ENCODE peak calls at places on chromosomes 16 and 17, in six cellular contexts. One of them, this sample, is unnamed.

GRCh38 chr17:83194761-83195329 is 115.4 kb downstream of the METRNL start:
- DNase-seq in mesothelial cell of epicardium: no peak
- DNase-seq in retinal pigment epithelial cell: no peak
- DNase-seq in fibroblast of lung: no peak
- DNase-seq in heart right ventricle: no peak
- DNase-seq in colonic mucosa: no peak
- DNase-seq in this sample: no peak

GRCh38 chr16:2480948-2481347 is 6.0 kb downstream of the TBC1D24 start:
- DNase-seq in mesothelial cell of epicardium: no peak
- DNase-seq in heart right ventricle: no peak
- DNase-seq in colonic mucosa: peak
- DNase-seq in fibroblast of lung: no peak
- DNase-seq in retinal pigment epithelial cell: no peak
- DNase-seq in this sample: no peak

GRCh38 chr16:67029249-67030096 is 524 bp downstream of the CBFB start:
- DNase-seq in mesothelial cell of epicardium: peak
- DNase-seq in retinal pigment epithelial cell: no peak
- DNase-seq in fibroblast of lung: peak
- DNase-seq in heart right ventricle: peak
- DNase-seq in colonic mucosa: peak
- DNase-seq in this sample: no peak

GRCh38 chr16:6571044-6571443 is 761.6 kb upstream of the RBFOX1 start:
- DNase-seq in heart right ventricle: no peak
- DNase-seq in fibroblast of lung: no peak
- DNase-seq in mesothelial cell of epicardium: no peak
- DNase-seq in colonic mucosa: no peak
- DNase-seq in retinal pigment epithelial cell: no peak
- DNase-seq in this sample: no peak

GRCh38 chr16:22206847-22207714 is 1.0 kb downstream of the EEF2K start:
- DNase-seq in mesothelial cell of epicardium: peak
- DNase-seq in colonic mucosa: peak
- DNase-seq in retinal pigment epithelial cell: no peak
- DNase-seq in fibroblast of lung: peak
- DNase-seq in heart right ventricle: peak
- DNase-seq in this sample: no peak

GRCh38 chr16:67177743-67178699 is 5.7 kb downstream of the MATCAP1 start:
- DNase-seq in colonic mucosa: peak
- DNase-seq in heart right ventricle: no peak
- DNase-seq in fibroblast of lung: peak
- DNase-seq in retinal pigment epithelial cell: no peak
- DNase-seq in mesothelial cell of epicardium: no peak
- DNase-seq in this sample: no peak

GRCh38 chr17:68955181-68955841 is at the start of gene ABCA8:
- DNase-seq in heart right ventricle: peak
- DNase-seq in mesothelial cell of epicardium: no peak
- DNase-seq in colonic mucosa: no peak
- DNase-seq in retinal pigment epithelial cell: no peak
- DNase-seq in fibroblast of lung: peak
- DNase-seq in this sample: no peak

GRCh38 chr17:2883544-2884203 is 87.4 kb downstream of the RAP1GAP2 start:
- DNase-seq in mesothelial cell of epicardium: no peak
- DNase-seq in retinal pigment epithelial cell: no peak
- DNase-seq in colonic mucosa: no peak
- DNase-seq in heart right ventricle: peak
- DNase-seq in fibroblast of lung: peak
- DNase-seq in this sample: no peak

GRCh38 chr17:36777118-36777517 is 160.2 kb upstream of the LHX1 start:
- DNase-seq in colonic mucosa: no peak
- DNase-seq in mesothelial cell of epicardium: no peak
- DNase-seq in heart right ventricle: no peak
- DNase-seq in retinal pigment epithelial cell: no peak
- DNase-seq in fibroblast of lung: no peak
- DNase-seq in this sample: no peak

GRCh38 chr17:65268832-65269231 is 131.7 kb downstream of the RGS9 start:
- DNase-seq in heart right ventricle: no peak
- DNase-seq in mesothelial cell of epicardium: no peak
- DNase-seq in fibroblast of lung: peak
- DNase-seq in colonic mucosa: no peak
- DNase-seq in retinal pigment epithelial cell: no peak
- DNase-seq in this sample: no peak

GRCh38 chr16:22788190-22788530 is 25.8 kb upstream of the HS3ST2 start:
- DNase-seq in retinal pigment epithelial cell: no peak
- DNase-seq in heart right ventricle: no peak
- DNase-seq in mesothelial cell of epicardium: no peak
- DNase-seq in colonic mucosa: no peak
- DNase-seq in fibroblast of lung: no peak
- DNase-seq in this sample: no peak

GRCh38 chr16:67110136-67110847 is 551 bp downstream of the PHAF1 start:
- DNase-seq in colonic mucosa: peak
- DNase-seq in mesothelial cell of epicardium: no peak
- DNase-seq in fibroblast of lung: no peak
- DNase-seq in heart right ventricle: no peak
- DNase-seq in retinal pigment epithelial cell: no peak
- DNase-seq in this sample: no peak

GRCh38 chr17:81391964-81392908 is 3.0 kb upstream of the BAHCC1 start:
- DNase-seq in retinal pigment epithelial cell: no peak
- DNase-seq in colonic mucosa: no peak
- DNase-seq in fibroblast of lung: peak
- DNase-seq in mesothelial cell of epicardium: no peak
- DNase-seq in heart right ventricle: no peak
- DNase-seq in this sample: no peak

GRCh38 chr16:74035816-74036215 is 260.8 kb upstream of the PSMD7 start:
- DNase-seq in fibroblast of lung: peak
- DNase-seq in colonic mucosa: no peak
- DNase-seq in retinal pigment epithelial cell: no peak
- DNase-seq in mesothelial cell of epicardium: no peak
- DNase-seq in heart right ventricle: no peak
- DNase-seq in this sample: no peak

GRCh38 chr17:19302791-19303233 is 59.7 kb downstream of the B9D1 start:
- DNase-seq in heart right ventricle: no peak
- DNase-seq in colonic mucosa: no peak
- DNase-seq in fibroblast of lung: no peak
- DNase-seq in retinal pigment epithelial cell: no peak
- DNase-seq in mesothelial cell of epicardium: no peak
- DNase-seq in this sample: no peak

GRCh38 chr16:87006789-87007745 is 310.1 kb downstream of the C16orf95 start:
- DNase-seq in retinal pigment epithelial cell: no peak
- DNase-seq in mesothelial cell of epicardium: no peak
- DNase-seq in heart right ventricle: no peak
- DNase-seq in fibroblast of lung: no peak
- DNase-seq in colonic mucosa: no peak
- DNase-seq in this sample: no peak

GRCh38 chr16:11914759-11915643 is 755 bp downstream of the GSPT1 start:
- DNase-seq in colonic mucosa: peak
- DNase-seq in mesothelial cell of epicardium: peak
- DNase-seq in fibroblast of lung: peak
- DNase-seq in retinal pigment epithelial cell: no peak
- DNase-seq in heart right ventricle: peak
- DNase-seq in this sample: no peak

GRCh38 chr16:84284168-84284722 is 10.4 kb upstream of the WFDC1 start:
- DNase-seq in fibroblast of lung: peak
- DNase-seq in heart right ventricle: peak
- DNase-seq in mesothelial cell of epicardium: no peak
- DNase-seq in retinal pigment epithelial cell: no peak
- DNase-seq in colonic mucosa: peak
- DNase-seq in this sample: no peak

GRCh38 chr17:44167181-44167861 is 3.2 kb upstream of the ASB16 start:
- DNase-seq in fibroblast of lung: no peak
- DNase-seq in mesothelial cell of epicardium: no peak
- DNase-seq in colonic mucosa: no peak
- DNase-seq in heart right ventricle: no peak
- DNase-seq in retinal pigment epithelial cell: no peak
- DNase-seq in this sample: no peak

GRCh38 chr17:16286947-16287562 is 66.2 kb downstream of the CENPV start:
- DNase-seq in retinal pigment epithelial cell: no peak
- DNase-seq in colonic mucosa: no peak
- DNase-seq in mesothelial cell of epicardium: no peak
- DNase-seq in fibroblast of lung: no peak
- DNase-seq in heart right ventricle: peak
- DNase-seq in this sample: no peak
- TF ChIP-seq CTCF in retinal pigment epithelial cell: peak
- TF ChIP-seq CTCF in colonic mucosa: no peak
- TF ChIP-seq CTCF in mesothelial cell of epicardium: no peak
- TF ChIP-seq CTCF in fibroblast of lung: peak
- TF ChIP-seq CTCF in heart right ventricle: no peak
- TF ChIP-seq CTCF in this sample: no peak

GRCh38 chr16:30797670-30798309 is 10.8 kb upstream of the ZNF629 start:
- DNase-seq in heart right ventricle: no peak
- DNase-seq in fibroblast of lung: no peak
- DNase-seq in retinal pigment epithelial cell: no peak
- DNase-seq in mesothelial cell of epicardium: no peak
- DNase-seq in colonic mucosa: no peak
- DNase-seq in this sample: no peak
- TF ChIP-seq CTCF in heart right ventricle: no peak
- TF ChIP-seq CTCF in fibroblast of lung: no peak
- TF ChIP-seq CTCF in retinal pigment epithelial cell: no peak
- TF ChIP-seq CTCF in mesothelial cell of epicardium: no peak
- TF ChIP-seq CTCF in colonic mucosa: no peak
- TF ChIP-seq CTCF in this sample: no peak

GRCh38 chr16:65697061-65697460 is 575.2 kb upstream of the CDH11 start:
- DNase-seq in fibroblast of lung: no peak
- DNase-seq in heart right ventricle: no peak
- DNase-seq in colonic mucosa: no peak
- DNase-seq in mesothelial cell of epicardium: no peak
- DNase-seq in retinal pigment epithelial cell: no peak
- DNase-seq in this sample: no peak
- TF ChIP-seq CTCF in fibroblast of lung: peak
- TF ChIP-seq CTCF in heart right ventricle: no peak
- TF ChIP-seq CTCF in colonic mucosa: no peak
- TF ChIP-seq CTCF in mesothelial cell of epicardium: no peak
- TF ChIP-seq CTCF in retinal pigment epithelial cell: peak
- TF ChIP-seq CTCF in this sample: no peak

GRCh38 chr17:8220783-8221662 is 10.6 kb upstream of the AURKB start:
- DNase-seq in colonic mucosa: peak
- DNase-seq in heart right ventricle: peak
- DNase-seq in mesothelial cell of epicardium: peak
- DNase-seq in fibroblast of lung: peak
- DNase-seq in retinal pigment epithelial cell: no peak
- DNase-seq in this sample: peak
- TF ChIP-seq CTCF in colonic mucosa: no peak
- TF ChIP-seq CTCF in heart right ventricle: no peak
- TF ChIP-seq CTCF in mesothelial cell of epicardium: no peak
- TF ChIP-seq CTCF in fibroblast of lung: no peak
- TF ChIP-seq CTCF in retinal pigment epithelial cell: no peak
- TF ChIP-seq CTCF in this sample: no peak

GRCh38 chr16:56246051-56246817 is 54.9 kb downstream of the GNAO1 start:
- DNase-seq in retinal pigment epithelial cell: no peak
- DNase-seq in mesothelial cell of epicardium: no peak
- DNase-seq in fibroblast of lung: no peak
- DNase-seq in colonic mucosa: no peak
- DNase-seq in heart right ventricle: no peak
- DNase-seq in this sample: peak
- TF ChIP-seq CTCF in retinal pigment epithelial cell: no peak
- TF ChIP-seq CTCF in mesothelial cell of epicardium: no peak
- TF ChIP-seq CTCF in fibroblast of lung: no peak
- TF ChIP-seq CTCF in colonic mucosa: no peak
- TF ChIP-seq CTCF in heart right ventricle: no peak
- TF ChIP-seq CTCF in this sample: no peak

DNA sequence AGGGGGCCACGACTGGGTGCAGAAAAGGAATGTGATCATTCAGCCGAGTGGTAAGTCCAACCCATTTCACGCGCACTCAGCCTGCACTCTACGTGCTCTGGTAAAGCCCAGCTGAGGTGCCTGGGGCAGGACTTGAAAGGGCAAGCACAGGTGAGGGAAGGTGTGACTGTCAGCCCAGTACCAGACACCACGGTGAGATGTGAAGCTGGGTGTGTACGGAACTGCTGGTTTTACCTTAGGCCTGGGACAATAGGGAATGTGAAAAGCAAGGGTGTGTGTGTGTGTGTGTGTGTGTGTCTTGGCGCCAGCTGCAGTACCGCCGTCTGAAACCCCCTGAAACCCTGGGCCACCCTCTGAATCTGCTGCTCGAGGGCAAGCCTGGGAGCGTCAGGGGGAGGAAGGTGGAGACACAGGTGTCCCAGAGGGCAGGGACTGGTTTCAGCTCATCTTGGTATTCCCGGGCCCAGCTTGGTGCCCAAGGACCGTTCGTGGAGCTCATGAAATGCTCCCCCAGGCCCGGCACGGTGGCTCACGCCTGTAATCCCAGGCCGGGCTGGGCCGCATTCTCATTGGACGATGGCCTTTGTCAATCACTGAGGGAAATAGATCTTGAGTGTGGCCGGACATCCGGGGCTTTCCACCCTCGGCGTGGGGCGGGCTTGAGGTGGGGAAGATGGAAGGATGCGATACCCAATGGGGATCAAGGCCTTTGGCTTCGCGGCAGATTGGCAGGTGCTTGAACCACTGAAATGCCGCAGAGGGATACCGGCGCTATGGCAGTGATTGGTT is 27.8 kb upstream of the ST6GALNAC1 start:
- DNase-seq in fibroblast of lung: peak
- DNase-seq in retinal pigment epithelial cell: peak
- DNase-seq in colonic mucosa: peak
- DNase-seq in heart right ventricle: peak
- DNase-seq in mesothelial cell of epicardium: peak
- DNase-seq in this sample: peak
- TF ChIP-seq CTCF in fibroblast of lung: no peak
- TF ChIP-seq CTCF in retinal pigment epithelial cell: no peak
- TF ChIP-seq CTCF in colonic mucosa: no peak
- TF ChIP-seq CTCF in heart right ventricle: no peak
- TF ChIP-seq CTCF in mesothelial cell of epicardium: no peak
- TF ChIP-seq CTCF in this sample: no peak

GRCh38 chr17:42405076-42405475 is 16.8 kb upstream of the STAT3 start:
- DNase-seq in retinal pigment epithelial cell: no peak
- DNase-seq in colonic mucosa: no peak
- DNase-seq in fibroblast of lung: no peak
- DNase-seq in mesothelial cell of epicardium: no peak
- DNase-seq in heart right ventricle: no peak
- DNase-seq in this sample: no peak

GRCh38 chr17:42405963-42406495 is 17.0 kb downstream of the CAVIN1 start:
- DNase-seq in mesothelial cell of epicardium: peak
- DNase-seq in heart right ventricle: peak
- DNase-seq in fibroblast of lung: peak
- DNase-seq in colonic mucosa: peak
- DNase-seq in retinal pigment epithelial cell: peak
- DNase-seq in this sample: no peak

GRCh38 chr17:42402121-42402516 is 13.9 kb upstream of the STAT3 start:
- DNase-seq in fibroblast of lung: no peak
- DNase-seq in colonic mucosa: peak
- DNase-seq in mesothelial cell of epicardium: no peak
- DNase-seq in heart right ventricle: no peak
- DNase-seq in retinal pigment epithelial cell: no peak
- DNase-seq in this sample: no peak

GRCh38 chr17:42404326-42405055 is 16.2 kb upstream of the STAT3 start:
- DNase-seq in retinal pigment epithelial cell: no peak
- DNase-seq in fibroblast of lung: no peak
- DNase-seq in mesothelial cell of epicardium: no peak
- DNase-seq in colonic mucosa: no peak
- DNase-seq in heart right ventricle: no peak
- DNase-seq in this sample: no peak

GRCh38 chr17:42403150-42403549 is 14.9 kb upstream of the STAT3 start:
- DNase-seq in retinal pigment epithelial cell: no peak
- DNase-seq in colonic mucosa: peak
- DNase-seq in mesothelial cell of epicardium: no peak
- DNase-seq in heart right ventricle: no peak
- DNase-seq in fibroblast of lung: no peak
- DNase-seq in this sample: no peak
- TF ChIP-seq CTCF in retinal pigment epithelial cell: peak
- TF ChIP-seq CTCF in colonic mucosa: no peak
- TF ChIP-seq CTCF in mesothelial cell of epicardium: no peak
- TF ChIP-seq CTCF in heart right ventricle: peak
- TF ChIP-seq CTCF in fibroblast of lung: peak
- TF ChIP-seq CTCF in this sample: peak